ENCODE peak calls at places on chromosomes 6 and 20, in four cellular contexts. One of them, this sample, is unnamed.
A peak's percentile ranks its signal among the peaks of the same experiment; 100 is the strongest.

GRCh38 chr6:37779111-37779800 is 40.3 kb upstream of the ZFAND3 start:
- DNase-seq in uterus: no peak
- DNase-seq in stimulated activated CD8-positive, alpha-beta memory T cell treated with anti-CD3 and anti-CD28 coated beads, Interleukin-15, amount 100 ng/mL, for 4 hours: no peak
- DNase-seq in stimulated activated naive CD4-positive, alpha-beta T cell treated with Interleukin-2 at 50 U/mL for 16 hours: no peak
- DNase-seq in this sample: no peak

GRCh38 chr20:33178726-33179125 is 10.8 kb downstream of the BPIFA2 start:
- DNase-seq in stimulated activated CD8-positive, alpha-beta memory T cell treated with anti-CD3 and anti-CD28 coated beads, Interleukin-15, amount 100 ng/mL, for 4 hours: no peak
- DNase-seq in uterus: no peak
- DNase-seq in stimulated activated naive CD4-positive, alpha-beta T cell treated with Interleukin-2 at 50 U/mL for 16 hours: no peak
- DNase-seq in this sample: no peak

GRCh38 chr6:152057832-152058498 is 250.5 kb downstream of the ESR1 start:
- DNase-seq in stimulated activated CD8-positive, alpha-beta memory T cell treated with anti-CD3 and anti-CD28 coated beads, Interleukin-15, amount 100 ng/mL, for 4 hours: no peak
- DNase-seq in uterus: no peak
- DNase-seq in stimulated activated naive CD4-positive, alpha-beta T cell treated with Interleukin-2 at 50 U/mL for 16 hours: no peak
- DNase-seq in this sample: no peak

GRCh38 chr6:130163261-130163660 is 59.5 kb downstream of the SAMD3 start:
- DNase-seq in uterus: no peak
- DNase-seq in stimulated activated naive CD4-positive, alpha-beta T cell treated with Interleukin-2 at 50 U/mL for 16 hours: no peak
- DNase-seq in stimulated activated CD8-positive, alpha-beta memory T cell treated with anti-CD3 and anti-CD28 coated beads, Interleukin-15, amount 100 ng/mL, for 4 hours: no peak
- DNase-seq in this sample: no peak

GRCh38 chr6:5950448-5950847 is 56.3 kb downstream of the NRN1 start:
- DNase-seq in stimulated activated CD8-positive, alpha-beta memory T cell treated with anti-CD3 and anti-CD28 coated beads, Interleukin-15, amount 100 ng/mL, for 4 hours: no peak
- DNase-seq in stimulated activated naive CD4-positive, alpha-beta T cell treated with Interleukin-2 at 50 U/mL for 16 hours: no peak
- DNase-seq in uterus: no peak
- DNase-seq in this sample: no peak

GRCh38 chr6:32627831-32628230 is 9.4 kb upstream of the HLA-DQA1 start:
- DNase-seq in stimulated activated naive CD4-positive, alpha-beta T cell treated with Interleukin-2 at 50 U/mL for 16 hours: peak; percentile 17
- DNase-seq in uterus: no peak
- DNase-seq in stimulated activated CD8-positive, alpha-beta memory T cell treated with anti-CD3 and anti-CD28 coated beads, Interleukin-15, amount 100 ng/mL, for 4 hours: no peak
- DNase-seq in this sample: no peak

GRCh38 chr6:75656479-75656878 is 54.8 kb downstream of the SENP6 start:
- DNase-seq in stimulated activated naive CD4-positive, alpha-beta T cell treated with Interleukin-2 at 50 U/mL for 16 hours: no peak
- DNase-seq in uterus: no peak
- DNase-seq in stimulated activated CD8-positive, alpha-beta memory T cell treated with anti-CD3 and anti-CD28 coated beads, Interleukin-15, amount 100 ng/mL, for 4 hours: no peak
- DNase-seq in this sample: no peak

GRCh38 chr6:17281100-17281496 is at the start of gene RBM24:
- DNase-seq in stimulated activated CD8-positive, alpha-beta memory T cell treated with anti-CD3 and anti-CD28 coated beads, Interleukin-15, amount 100 ng/mL, for 4 hours: peak; percentile 3
- DNase-seq in stimulated activated naive CD4-positive, alpha-beta T cell treated with Interleukin-2 at 50 U/mL for 16 hours: no peak
- DNase-seq in uterus: peak; percentile 70
- DNase-seq in this sample: peak; percentile 17

GRCh38 chr6:132730560-132730959 is 16.7 kb upstream of the VNN1 start:
- DNase-seq in uterus: no peak
- DNase-seq in stimulated activated CD8-positive, alpha-beta memory T cell treated with anti-CD3 and anti-CD28 coated beads, Interleukin-15, amount 100 ng/mL, for 4 hours: no peak
- DNase-seq in stimulated activated naive CD4-positive, alpha-beta T cell treated with Interleukin-2 at 50 U/mL for 16 hours: no peak
- DNase-seq in this sample: no peak

GRCh38 chr6:75207211-75207984 is 1.5 kb upstream of the COL12A1 start:
- DNase-seq in stimulated activated CD8-positive, alpha-beta memory T cell treated with anti-CD3 and anti-CD28 coated beads, Interleukin-15, amount 100 ng/mL, for 4 hours: no peak
- DNase-seq in uterus: peak; percentile 39
- DNase-seq in stimulated activated naive CD4-positive, alpha-beta T cell treated with Interleukin-2 at 50 U/mL for 16 hours: no peak
- DNase-seq in this sample: no peak

GRCh38 chr6:36616888-36617521 is 22.8 kb downstream of the SRSF3 start:
- DNase-seq in stimulated activated CD8-positive, alpha-beta memory T cell treated with anti-CD3 and anti-CD28 coated beads, Interleukin-15, amount 100 ng/mL, for 4 hours: no peak
- DNase-seq in uterus: no peak
- DNase-seq in stimulated activated naive CD4-positive, alpha-beta T cell treated with Interleukin-2 at 50 U/mL for 16 hours: no peak
- DNase-seq in this sample: no peak

GRCh38 chr20:47925603-47926002 is 140.3 kb upstream of the SULF2 start:
- DNase-seq in stimulated activated CD8-positive, alpha-beta memory T cell treated with anti-CD3 and anti-CD28 coated beads, Interleukin-15, amount 100 ng/mL, for 4 hours: no peak
- DNase-seq in stimulated activated naive CD4-positive, alpha-beta T cell treated with Interleukin-2 at 50 U/mL for 16 hours: no peak
- DNase-seq in uterus: no peak
- DNase-seq in this sample: no peak

GRCh38 chr20:19976595-19977372 is 40.4 kb upstream of the NAA20 start:
- DNase-seq in stimulated activated naive CD4-positive, alpha-beta T cell treated with Interleukin-2 at 50 U/mL for 16 hours: no peak
- DNase-seq in uterus: peak; percentile 62
- DNase-seq in stimulated activated CD8-positive, alpha-beta memory T cell treated with anti-CD3 and anti-CD28 coated beads, Interleukin-15, amount 100 ng/mL, for 4 hours: no peak
- DNase-seq in this sample: no peak

GRCh38 chr6:101393291-101394251 is at the start of gene GRIK2:
- DNase-seq in uterus: no peak
- DNase-seq in stimulated activated naive CD4-positive, alpha-beta T cell treated with Interleukin-2 at 50 U/mL for 16 hours: no peak
- DNase-seq in stimulated activated CD8-positive, alpha-beta memory T cell treated with anti-CD3 and anti-CD28 coated beads, Interleukin-15, amount 100 ng/mL, for 4 hours: no peak
- DNase-seq in this sample: peak; percentile 74

GRCh38 chr6:16939839-16940238 is 162.0 kb upstream of the STMND1 start:
- DNase-seq in stimulated activated naive CD4-positive, alpha-beta T cell treated with Interleukin-2 at 50 U/mL for 16 hours: no peak
- DNase-seq in uterus: no peak
- DNase-seq in stimulated activated CD8-positive, alpha-beta memory T cell treated with anti-CD3 and anti-CD28 coated beads, Interleukin-15, amount 100 ng/mL, for 4 hours: no peak
- DNase-seq in this sample: no peak

GRCh38 chr6:143941852-143942627 is 66.0 kb downstream of the PLAGL1 start:
- DNase-seq in stimulated activated naive CD4-positive, alpha-beta T cell treated with Interleukin-2 at 50 U/mL for 16 hours: peak; percentile 17
- DNase-seq in stimulated activated CD8-positive, alpha-beta memory T cell treated with anti-CD3 and anti-CD28 coated beads, Interleukin-15, amount 100 ng/mL, for 4 hours: peak; percentile 12
- DNase-seq in uterus: peak; percentile 25
- DNase-seq in this sample: peak; percentile 6

GRCh38 chr20:6069669-6070068 is 15.8 kb upstream of the LRRN4 start:
- DNase-seq in stimulated activated CD8-positive, alpha-beta memory T cell treated with anti-CD3 and anti-CD28 coated beads, Interleukin-15, amount 100 ng/mL, for 4 hours: no peak
- DNase-seq in uterus: no peak
- DNase-seq in stimulated activated naive CD4-positive, alpha-beta T cell treated with Interleukin-2 at 50 U/mL for 16 hours: no peak
- DNase-seq in this sample: no peak

GRCh38 chr6:36781669-36782068 is 57.6 kb downstream of the CPNE5 start:
- DNase-seq in stimulated activated naive CD4-positive, alpha-beta T cell treated with Interleukin-2 at 50 U/mL for 16 hours: no peak
- DNase-seq in stimulated activated CD8-positive, alpha-beta memory T cell treated with anti-CD3 and anti-CD28 coated beads, Interleukin-15, amount 100 ng/mL, for 4 hours: no peak
- DNase-seq in uterus: no peak
- DNase-seq in this sample: no peak

GRCh38 chr6:5112065-5112799 is 27.1 kb downstream of the PPP1R3G start:
- DNase-seq in stimulated activated CD8-positive, alpha-beta memory T cell treated with anti-CD3 and anti-CD28 coated beads, Interleukin-15, amount 100 ng/mL, for 4 hours: no peak
- DNase-seq in stimulated activated naive CD4-positive, alpha-beta T cell treated with Interleukin-2 at 50 U/mL for 16 hours: no peak
- DNase-seq in uterus: no peak
- DNase-seq in this sample: no peak

GRCh38 chr6:119110601-119111548 is 32.4 kb upstream of the FAM184A start:
- DNase-seq in stimulated activated CD8-positive, alpha-beta memory T cell treated with anti-CD3 and anti-CD28 coated beads, Interleukin-15, amount 100 ng/mL, for 4 hours: peak; percentile 5
- DNase-seq in uterus: peak; percentile 20
- DNase-seq in stimulated activated naive CD4-positive, alpha-beta T cell treated with Interleukin-2 at 50 U/mL for 16 hours: peak; percentile 5
- DNase-seq in this sample: no peak

GRCh38 chr6:45710304-45710821 is 305.3 kb downstream of the CLIC5 start:
- DNase-seq in uterus: no peak
- DNase-seq in stimulated activated naive CD4-positive, alpha-beta T cell treated with Interleukin-2 at 50 U/mL for 16 hours: peak; percentile 92
- DNase-seq in stimulated activated CD8-positive, alpha-beta memory T cell treated with anti-CD3 and anti-CD28 coated beads, Interleukin-15, amount 100 ng/mL, for 4 hours: peak; percentile 60
- DNase-seq in this sample: no peak

GRCh38 chr6:45991189-45991588 is 24.5 kb downstream of the CLIC5 start:
- DNase-seq in stimulated activated naive CD4-positive, alpha-beta T cell treated with Interleukin-2 at 50 U/mL for 16 hours: no peak
- DNase-seq in stimulated activated CD8-positive, alpha-beta memory T cell treated with anti-CD3 and anti-CD28 coated beads, Interleukin-15, amount 100 ng/mL, for 4 hours: no peak
- DNase-seq in uterus: no peak
- DNase-seq in this sample: no peak

GRCh38 chr6:5905431-5906339 is 101.0 kb downstream of the NRN1 start:
- DNase-seq in stimulated activated naive CD4-positive, alpha-beta T cell treated with Interleukin-2 at 50 U/mL for 16 hours: no peak
- DNase-seq in stimulated activated CD8-positive, alpha-beta memory T cell treated with anti-CD3 and anti-CD28 coated beads, Interleukin-15, amount 100 ng/mL, for 4 hours: no peak
- DNase-seq in uterus: peak; percentile 85
- DNase-seq in this sample: no peak

GRCh38 chr6:76026101-76026500 is 46.4 kb downstream of the IMPG1 start:
- DNase-seq in stimulated activated CD8-positive, alpha-beta memory T cell treated with anti-CD3 and anti-CD28 coated beads, Interleukin-15, amount 100 ng/mL, for 4 hours: no peak
- DNase-seq in stimulated activated naive CD4-positive, alpha-beta T cell treated with Interleukin-2 at 50 U/mL for 16 hours: no peak
- DNase-seq in uterus: no peak
- DNase-seq in this sample: no peak

GRCh38 chr6:25899580-25900408 is 25.8 kb upstream of the SLC17A3 start:
- DNase-seq in uterus: no peak
- DNase-seq in stimulated activated naive CD4-positive, alpha-beta T cell treated with Interleukin-2 at 50 U/mL for 16 hours: no peak
- DNase-seq in stimulated activated CD8-positive, alpha-beta memory T cell treated with anti-CD3 and anti-CD28 coated beads, Interleukin-15, amount 100 ng/mL, for 4 hours: no peak
- DNase-seq in this sample: no peak

This sample was measured in substantia nigra.